ENCODE peak calls at places on chromosomes 4 and X, in eight cellular contexts. V is upper lobe of left lung, G is astrocyte of the spinal cord, K is fibroblast of villous mesenchyme, A is testis, E is A673, X is NB4, H is GM12865. Z is an unnamed sample.

GRCh38 chr4:137960371-137961050 is 281.6 kb downstream of the SLC7A11 start:
- DNase-seq in H (no peak), V (no peak), A (no peak), X (no peak), G (peak), K (peak), E (peak), Z (peak)

GRCh38 chr4:961651-962230 is 11.6 kb downstream of the DGKQ start:
- DNase-seq in G (no peak), K (no peak), H (no peak), A (no peak), V (no peak), X (no peak), E (no peak), Z (no peak)

GRCh38 chr4:64068096-64068495 is 341.2 kb downstream of the TECRL start:
- DNase-seq in K (no peak), E (no peak), X (no peak), A (no peak), G (peak), V (no peak), H (no peak), Z (no peak)

GRCh38 chr4:39353478-39354177 is 12.5 kb downstream of the RFC1 start:
- DNase-seq in V (no peak), E (peak), H (peak), X (peak), K (peak), A (no peak), G (peak), Z (peak)

GRCh38 chr4:40579983-40580382 is 49.7 kb downstream of the RBM47 start:
- DNase-seq in A (no peak), G (peak), K (no peak), E (no peak), X (no peak), V (no peak), H (no peak), Z (peak)

GRCh38 chr4:120085705-120086104 is 19.1 kb upstream of the MAD2L1 start:
- DNase-seq in H (peak), E (no peak), G (no peak), V (no peak), X (no peak), A (no peak), K (peak), Z (no peak)

GRCh38 chr4:118879409-118879808 is 9.2 kb upstream of the SYNPO2 start:
- DNase-seq in V (no peak), H (no peak), A (no peak), G (no peak), K (no peak), E (no peak), X (no peak), Z (no peak)

GRCh38 chrX:72713130-72713529 is 976 bp downstream of the PHKA1 start:
- DNase-seq in G (peak), A (no peak), V (no peak), E (no peak), H (no peak), K (no peak), X (peak), Z (peak)

GRCh38 chr4:190017357-190018200 is 9.5 kb downstream of the FRG2 start:
- DNase-seq in V (no peak), A (no peak), X (no peak), G (no peak), K (no peak), H (no peak), E (peak), Z (no peak)

GRCh38 chr4:74628808-74629616 is 165.3 kb downstream of the BTC start:
- DNase-seq in G (no peak), E (no peak), K (peak), X (peak), H (peak), V (no peak), A (no peak), Z (no peak)

DNA sequence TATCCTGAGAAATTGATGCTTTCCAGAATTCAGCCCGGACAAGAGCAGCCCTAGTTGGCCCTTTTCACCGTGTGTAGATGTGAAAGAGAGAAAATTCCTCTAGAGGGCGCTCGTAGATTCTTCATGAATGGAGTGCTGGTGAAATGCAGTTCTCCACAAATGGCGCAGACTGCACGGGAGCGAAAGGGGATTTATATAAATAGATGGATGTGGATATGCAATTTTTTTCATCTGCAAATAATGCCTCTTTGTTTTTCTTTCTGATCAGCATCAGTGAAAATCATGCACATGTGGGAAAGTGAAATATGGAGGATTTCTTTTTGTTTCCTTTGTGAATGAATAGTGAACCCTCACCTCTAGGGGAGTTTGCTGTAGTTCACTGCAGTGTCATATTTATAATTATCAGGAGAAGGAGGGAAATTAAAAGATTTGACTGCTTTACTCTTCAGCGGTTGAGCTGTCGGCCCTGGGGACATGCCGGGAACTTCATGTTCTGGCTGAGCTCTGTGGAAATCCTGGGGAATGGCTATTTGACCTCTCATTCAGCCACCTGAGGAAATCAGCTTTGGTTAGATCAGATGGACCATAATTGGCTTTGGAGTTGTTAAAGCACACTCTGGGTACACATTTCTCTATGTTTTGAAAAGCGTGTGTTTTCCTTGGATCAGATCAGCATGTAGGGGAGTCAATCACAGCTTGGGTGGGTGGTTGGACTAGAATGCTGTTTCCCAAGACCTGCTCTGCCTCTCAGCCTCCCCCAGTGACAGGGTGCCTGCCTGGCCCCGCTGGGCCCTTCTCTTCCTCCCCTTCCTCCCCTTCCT is 115.0 kb upstream of the SHISA3 start:
- DNase-seq in A (peak), X (peak), V (no peak), K (peak), E (peak), H (peak), G (peak), Z (peak)
- H3K4me3 ChIP-seq in A (no peak), X (no peak), V (no peak), K (no peak), E (no peak), H (no peak), G (no peak), Z (no peak)

GRCh38 chr4:23614284-23614892 is 275.5 kb downstream of the PPARGC1A start:
- DNase-seq in V (peak), E (peak), X (peak), K (peak), H (peak), G (peak), A (peak), Z (peak)
- TF ChIP-seq CTCF in V (no peak), E (peak), X (peak), K (no peak), H (no peak), G (peak), A (peak), Z (peak)

GRCh38 chrX:19638968-19639539 is 123.7 kb upstream of the MAP3K15 start:
- DNase-seq in A (no peak), H (peak), X (no peak), V (no peak), E (no peak), K (no peak), G (no peak), Z (no peak)
- H3K4me3 ChIP-seq in A (no peak), H (no peak), X (no peak), V (no peak), E (no peak), K (no peak), G (no peak), Z (no peak)

DNA sequence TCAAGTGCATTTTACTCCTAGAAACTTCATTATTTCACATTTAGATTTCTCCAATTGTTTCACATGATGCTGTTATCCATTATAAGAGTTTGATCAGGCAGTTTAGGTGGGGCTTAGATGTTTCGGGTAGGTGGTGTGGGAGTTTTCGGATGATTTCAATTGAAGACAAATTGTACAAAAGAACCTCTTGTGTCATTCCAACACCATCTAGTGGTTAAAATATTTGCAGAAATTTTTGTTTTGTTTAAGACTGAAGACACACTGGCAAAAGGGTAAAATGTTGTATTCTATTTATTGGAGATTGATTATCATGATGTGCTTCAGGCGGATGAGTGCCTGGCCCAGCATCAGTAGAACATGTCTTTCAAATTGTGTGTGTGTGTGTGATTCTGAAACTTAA is 212.7 kb downstream of the SH3BGRL start:
- DNase-seq in K (peak), X (peak), V (no peak), H (no peak), E (peak), A (no peak), G (peak), Z (peak)
- TF ChIP-seq CTCF in K (peak), X (no peak), V (no peak), H (no peak), E (no peak), A (peak), G (no peak), Z (no peak)

GRCh38 chr4:112704991-112705845 is 68.3 kb downstream of the LARP7 start:
- DNase-seq in E (peak), X (no peak), A (peak), G (peak), K (peak), H (no peak), V (peak), Z (peak)
- H3K4me3 ChIP-seq in E (peak), X (no peak), A (peak), G (peak), K (peak), H (peak), V (peak), Z (peak)

GRCh38 chr4:100063355-100063754 is 113.3 kb upstream of the H2AZ1 start:
- DNase-seq in V (no peak), A (no peak), E (no peak), H (no peak), X (no peak), G (no peak), K (no peak), Z (no peak)
- TF ChIP-seq CTCF in V (no peak), A (no peak), E (peak), H (no peak), X (no peak), G (no peak), K (peak), Z (no peak)

GRCh38 chrX:153974726-153975286 is 2.3 kb downstream of the TMEM187 start:
- DNase-seq in E (no peak), K (no peak), H (no peak), X (peak), G (no peak), V (no peak), A (no peak), Z (no peak)

GRCh38 chrX:153972368-153973126 is at the start of gene TMEM187:
- DNase-seq in V (peak), G (peak), E (peak), X (peak), A (peak), H (peak), K (peak), Z (peak)

GRCh38 chrX:153971632-153972367 is at the start of gene HCFC1:
- DNase-seq in V (peak), A (peak), X (peak), E (peak), G (peak), H (peak), K (peak), Z (peak)

GRCh38 chrX:153974003-153974725 is 1.6 kb downstream of the TMEM187 start:
- DNase-seq in G (no peak), K (no peak), H (no peak), A (no peak), X (peak), E (no peak), V (peak), Z (no peak)

GRCh38 chrX:153973127-153974002 is 811 bp downstream of the TMEM187 start:
- DNase-seq in H (no peak), E (no peak), G (no peak), V (no peak), A (no peak), X (peak), K (no peak), Z (peak)
- H3K4me3 ChIP-seq in H (peak), E (peak), G (peak), V (peak), A (peak), X (peak), K (peak), Z (peak)

GRCh38 chr4:47486306-47486705 is 1.2 kb downstream of the ATP10D start:
- DNase-seq in V (no peak), X (no peak), K (peak), A (no peak), G (peak), E (no peak), H (no peak), Z (peak)

GRCh38 chr4:47482326-47482725 is 2.7 kb upstream of the ATP10D start:
- DNase-seq in A (no peak), K (peak), G (peak), H (peak), E (no peak), V (no peak), X (no peak), Z (peak)

GRCh38 chr4:47483722-47484121 is 1.4 kb upstream of the ATP10D start:
- DNase-seq in V (no peak), A (no peak), H (peak), E (no peak), K (no peak), G (no peak), X (no peak), Z (peak)

GRCh38 chr4:47484169-47484568 is 906 bp upstream of the ATP10D start:
- DNase-seq in V (no peak), H (peak), X (no peak), E (no peak), G (no peak), K (no peak), A (no peak), Z (no peak)

GRCh38 chr4:47485047-47485692 is at the start of gene ATP10D:
- DNase-seq in E (peak), K (peak), A (peak), X (peak), G (peak), V (peak), H (peak), Z (peak)
- TF ChIP-seq CTCF in E (no peak), K (peak), A (no peak), X (no peak), G (peak), V (peak), H (no peak), Z (peak)